ENCODE peak calls at places on chromosomes 12 and 14, in seven cellular contexts. W is AG09309; S is GM20000; M is stimulated activated CD8-positive, alpha-beta memory T cell treated with anti-CD3 and anti-CD28 coated beads, Interleukin-4, amount 100 ng/mL, for 4 hours; B is Kasumi-1; L is caudate nucleus; I is foreskin fibroblast. E is an unnamed sample.
A peak's percentile ranks its signal among the peaks of the same experiment; 100 is the strongest.

GRCh38 chr12:4272976-4273650 is 449 bp upstream of the CCND2 start:
- DNase-seq in W (no peak), S (no peak), M (no peak), B (peak; percentile 34), L (no peak), I (no peak), E (no peak)

GRCh38 chr12:54603173-54603814 is 14.8 kb upstream of the PPP1R1A start:
- DNase-seq in W (peak; percentile 33), S (peak; percentile 79), M (peak; percentile 34), B (peak; percentile 83), L (no peak), I (peak; percentile 48), E (no peak)

GRCh38 chr14:54665938-54666337 is 99.0 kb downstream of the SAMD4A start:
- DNase-seq in W (no peak), S (peak; percentile 36), M (no peak), B (no peak), L (no peak), I (no peak), E (no peak)

GRCh38 chr14:88129306-88130056 is 124.5 kb downstream of the GPR65 start:
- DNase-seq in W (peak; percentile 40), S (peak; percentile 9), M (no peak), B (peak; percentile 81), L (no peak), I (peak; percentile 75), E (no peak)

GRCh38 chr14:95623195-95623594 is 63.0 kb upstream of the TCL1B start:
- DNase-seq in W (no peak), S (no peak), M (no peak), B (no peak), L (no peak), I (no peak), E (no peak)

GRCh38 chr14:102873546-102874061 is 48.9 kb upstream of the AMN start:
- DNase-seq in W (no peak), S (no peak), M (no peak), B (no peak), L (no peak), I (no peak), E (no peak)

GRCh38 chr14:37262649-37263048 is 64.9 kb downstream of the MIPOL1 start:
- DNase-seq in W (no peak), S (no peak), M (no peak), B (no peak), L (no peak), I (no peak), E (no peak)

GRCh38 chr12:68374315-68374982 is 42.3 kb upstream of the MDM1 start:
- DNase-seq in W (no peak), S (peak; percentile 53), M (no peak), B (no peak), L (no peak), I (no peak), E (no peak)

GRCh38 chr14:73255693-73256225 is 18.5 kb downstream of the PAPLN start:
- DNase-seq in W (no peak), S (no peak), M (no peak), B (no peak), L (no peak), I (no peak), E (no peak)

GRCh38 chr12:1795221-1795784 is 25.1 kb upstream of the LRTM2 start:
- DNase-seq in W (no peak), S (peak; percentile 2), M (no peak), B (no peak), L (peak; percentile 62), I (no peak), E (no peak)

GRCh38 chr14:20177433-20177974 is 13.2 kb upstream of the OR11G2 start:
- DNase-seq in W (no peak), S (no peak), M (no peak), B (no peak), L (no peak), I (no peak), E (no peak)

GRCh38 chr14:77880056-77880455 is 80.1 kb downstream of the ADCK1 start:
- DNase-seq in W (no peak), S (no peak), M (no peak), B (no peak), L (no peak), I (no peak), E (no peak)

GRCh38 chr12:68743416-68743815 is 2.6 kb upstream of the SLC35E3 start:
- DNase-seq in W (no peak), S (no peak), M (no peak), B (peak; percentile 73), L (no peak), I (peak; percentile 10), E (no peak)

GRCh38 chr14:82710257-82710841 is 1176.7 kb upstream of the SEL1L start:
- DNase-seq in W (no peak), S (peak; percentile 36), M (no peak), B (peak; percentile 44), L (peak; percentile 4), I (peak; percentile 23), E (peak; percentile 31)

GRCh38 chr12:51009038-51009437 is 17.1 kb downstream of the SLC11A2 start:
- DNase-seq in W (no peak), S (no peak), M (no peak), B (peak; percentile 86), L (peak; percentile 67), I (no peak), E (peak; percentile 64)